ENCODE peak calls at places on chromosomes 4 and X, in ten cellular contexts. N is HepG2, X is brain microvascular endothelial cell, W is uterus, D is spleen, F is gastrocnemius medialis, P is cardiac muscle cell, S is right atrium auricular region, B is pancreas, E is OCI-LY7. U is an unnamed sample.

GRCh38 chr4:14236359-14236758 is 608.8 kb upstream of the BOD1L1 start:
- DNase-seq in N (no peak), X (no peak), W (no peak), D (no peak), F (no peak), P (no peak), S (no peak), B (no peak), E (no peak), U (no peak)

GRCh38 chr4:115113382-115114106 is at the start of gene NDST4:
- DNase-seq in N (no peak), X (peak; percentile 53), W (no peak), D (no peak), F (no peak), P (peak; percentile 5), S (no peak), B (no peak), E (no peak), U (peak; percentile 98)

GRCh38 chr4:7186081-7186480 is 6.3 kb upstream of the SORCS2 start:
- DNase-seq in N (peak; percentile 24), X (no peak), W (no peak), D (peak; percentile 70), F (no peak), P (no peak), S (no peak), B (peak; percentile 67), E (peak; percentile 27), U (no peak)

GRCh38 chr4:97215426-97215825 is 927.9 kb downstream of the STPG2 start:
- DNase-seq in N (no peak), X (no peak), W (no peak), D (no peak), F (no peak), P (no peak), S (no peak), B (no peak), E (no peak), U (no peak)

GRCh38 chr4:141851246-141851891 is 215.0 kb downstream of the IL15 start:
- DNase-seq in N (no peak), X (no peak), W (no peak), D (no peak), F (no peak), P (peak; percentile 23), S (no peak), B (no peak), E (no peak), U (no peak)

GRCh38 chr4:24967346-24967745 is 54.5 kb upstream of the CCDC149 start:
- DNase-seq in N (no peak), X (no peak), W (no peak), D (no peak), F (no peak), P (no peak), S (no peak), B (no peak), E (no peak), U (no peak)

GRCh38 chr4:113212613-113213012 is 163.2 kb downstream of the ANK2 start:
- DNase-seq in N (no peak), X (no peak), W (no peak), D (no peak), F (no peak), P (no peak), S (no peak), B (no peak), E (no peak), U (no peak)

GRCh38 chrX:130110379-130111219 is at the start of gene ELF4:
- DNase-seq in N (no peak), X (no peak), W (peak; percentile 57), D (peak; percentile 88), F (no peak), P (peak; percentile 68), S (no peak), B (peak; percentile 73), E (peak; percentile 64), U (peak; percentile 68)

GRCh38 chrX:38221391-38221929 is 789 bp upstream of the SRPX start:
- DNase-seq in N (no peak), X (no peak), W (no peak), D (no peak), F (no peak), P (peak; percentile 51), S (no peak), B (no peak), E (no peak), U (no peak)

GRCh38 chrX:38224160-38224559 is 3.5 kb upstream of the SRPX start:
- DNase-seq in N (no peak), X (no peak), W (no peak), D (no peak), F (no peak), P (no peak), S (no peak), B (no peak), E (no peak), U (no peak)

GRCh38 chrX:38225093-38225492 is 4.4 kb upstream of the SRPX start:
- DNase-seq in N (no peak), X (peak; percentile 55), W (no peak), D (no peak), F (no peak), P (no peak), S (no peak), B (no peak), E (no peak), U (no peak)

GRCh38 chrX:38220024-38220935 is at the start of gene SRPX:
- DNase-seq in N (no peak), X (no peak), W (peak; percentile 15), D (peak; percentile 63), F (no peak), P (peak; percentile 66), S (peak; percentile 67), B (peak; percentile 64), E (no peak), U (peak; percentile 74)

DNA sequence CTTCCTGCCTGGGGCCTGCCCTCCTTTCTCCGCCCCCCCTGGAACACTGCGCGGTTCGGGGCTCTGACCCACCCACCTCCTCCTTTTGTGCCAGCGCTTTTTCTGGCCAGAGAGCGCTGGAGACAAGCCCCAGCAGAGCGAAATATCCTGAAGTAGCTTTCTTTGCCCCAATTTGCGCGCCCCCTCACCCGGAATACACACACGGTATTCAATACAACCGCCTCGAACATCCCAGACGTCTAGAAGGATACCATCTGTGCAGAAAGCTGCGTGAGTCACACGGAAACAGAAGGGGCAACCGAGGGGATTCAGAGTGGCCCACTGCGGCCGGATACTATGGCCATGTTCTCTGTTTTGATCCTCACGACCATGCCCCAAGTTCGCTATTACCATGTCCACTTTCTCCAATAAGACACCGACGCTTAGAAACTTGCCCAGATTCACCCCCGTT is 290 bp upstream of the SRPX start:
- DNase-seq in N (no peak), X (no peak), W (peak; percentile 18), D (no peak), F (no peak), P (peak; percentile 79), S (no peak), B (no peak), E (no peak), U (no peak)
- H3K4me3 ChIP-seq in N (peak overlapping the region; percentile 37), X (peak overlapping the region; percentile 68), W (peak overlapping the region; percentile 27), D (peak overlapping the region; percentile 59), F (peak overlapping the region; percentile 31), P (peak overlapping the region; percentile 48), S (peak overlapping the region; percentile 56), B (peak overlapping the region; percentile 47), E (no peak overlapping the region), U (peak overlapping the region; percentile 48)

GRCh38 chr4:177323416-177323815 is 13.7 kb downstream of the NEIL3 start:
- DNase-seq in N (no peak), X (no peak), W (no peak), D (no peak), F (no peak), P (no peak), S (no peak), B (no peak), E (no peak), U (no peak)
- H3K36me3 ChIP-seq in N (no peaks in the 10 kb centered on the region), X (no peaks in the 10 kb centered on the region), W (no peaks in the 10 kb centered on the region), D (no peaks in the 10 kb centered on the region), F (no peaks in the 10 kb centered on the region), P (no peaks in the 10 kb centered on the region), S (no peaks in the 10 kb centered on the region), B (no peaks in the 10 kb centered on the region), E (peaks cover 72% of the 10 kb centered on the region), U (peaks cover 26% of the 10 kb centered on the region)

GRCh38 chrX:11438380-11438723 is 145.1 kb downstream of the AMELX start:
- DNase-seq in N (no peak), X (no peak), W (no peak), D (no peak), F (no peak), P (no peak), S (no peak), B (no peak), E (no peak), U (no peak)

GRCh38 chrX:11438767-11439166 is 145.6 kb downstream of the AMELX start:
- DNase-seq in N (no peak), X (peak; percentile 39), W (no peak), D (no peak), F (no peak), P (peak; percentile 67), S (no peak), B (no peak), E (no peak), U (no peak)

GRCh38 chrX:11437642-11438379 is 144.6 kb downstream of the AMELX start:
- DNase-seq in N (peak; percentile 19), X (peak; percentile 85), W (no peak), D (no peak), F (peak; percentile 21), P (peak; percentile 80), S (peak; percentile 76), B (no peak), E (peak; percentile 8), U (peak; percentile 93)

GRCh38 chrX:11434607-11435006 is 141.4 kb downstream of the AMELX start:
- DNase-seq in N (no peak), X (no peak), W (no peak), D (no peak), F (no peak), P (no peak), S (no peak), B (no peak), E (no peak), U (no peak)

DNA sequence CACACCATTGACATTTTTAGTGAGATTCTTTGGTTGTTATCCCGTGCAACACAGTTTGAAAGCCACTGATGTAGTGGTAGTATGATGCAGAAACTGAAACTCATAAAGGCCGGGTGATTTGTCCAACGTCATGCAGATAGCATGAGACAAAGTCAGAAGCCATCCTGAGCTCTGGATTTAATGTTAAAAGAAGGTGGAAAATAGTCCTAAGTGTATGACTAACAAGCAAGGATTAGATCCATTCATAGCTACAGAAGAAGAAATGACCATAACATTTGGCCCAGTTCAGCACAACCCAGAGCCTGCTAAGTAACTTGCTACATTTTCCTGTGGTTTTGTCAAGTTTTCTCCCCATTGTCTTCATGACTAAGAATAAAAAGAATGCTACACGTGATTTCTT is 142.4 kb downstream of the AMELX start:
- DNase-seq in N (no peak), X (no peak), W (no peak), D (no peak), F (no peak), P (peak; percentile 85), S (no peak), B (no peak), E (no peak), U (no peak)
- H3K4me3 ChIP-seq in N (no peak overlapping the region), X (no peak overlapping the region), W (no peak overlapping the region), D (no peak overlapping the region), F (no peak overlapping the region), P (no peak overlapping the region), S (no peak overlapping the region), B (no peak overlapping the region), E (no peak overlapping the region), U (no peak overlapping the region)

GRCh38 chrX:47224266-47224895 is 5.9 kb downstream of the CDK16 start:
- DNase-seq in N (no peak), X (no peak), W (no peak), D (peak; percentile 66), F (no peak), P (no peak), S (no peak), B (peak; percentile 51), E (no peak), U (no peak)

GRCh38 chrX:47221756-47222155 is 3.3 kb downstream of the CDK16 start:
- DNase-seq in N (no peak), X (no peak), W (no peak), D (peak; percentile 56), F (no peak), P (no peak), S (no peak), B (peak; percentile 39), E (no peak), U (no peak)

GRCh38 chrX:47222776-47223350 is 4.4 kb downstream of the CDK16 start:
- DNase-seq in N (no peak), X (no peak), W (no peak), D (peak; percentile 66), F (no peak), P (no peak), S (no peak), B (peak; percentile 40), E (no peak), U (no peak)

GRCh38 chrX:47224896-47225290 is 6.4 kb downstream of the CDK16 start:
- DNase-seq in N (no peak), X (no peak), W (no peak), D (no peak), F (no peak), P (no peak), S (no peak), B (peak; percentile 20), E (no peak), U (no peak)

GRCh38 chrX:47223476-47224250 is 5.2 kb downstream of the CDK16 start:
- DNase-seq in N (no peak), X (no peak), W (no peak), D (peak; percentile 68), F (no peak), P (no peak), S (no peak), B (peak; percentile 34), E (no peak), U (no peak)
- H3K36me3 ChIP-seq in N (peaks cover 11% of the 10 kb centered on the region), X (peaks cover 53% of the 10 kb centered on the region), W (no peaks in the 10 kb centered on the region), D (peaks cover 60% of the 10 kb centered on the region), F (no peaks in the 10 kb centered on the region), P (peaks cover 50% of the 10 kb centered on the region), S (peaks cover 52% of the 10 kb centered on the region), B (peaks cover 5% of the 10 kb centered on the region), E (peaks cover 81% of the 10 kb centered on the region), U (peaks cover 60% of the 10 kb centered on the region)

U was measured in A673.